ENCODE peak calls at places on chromosomes 5 and 9, in eight cellular contexts. C is IMR-90, I is psoas muscle, Y is DMS 273 treated with DMSO at 0.1 percent for 48 hours, R is T-helper 9 cell, N is ELR, S is NCI-H748 treated with DMSO at 0.1 percent for 48 hours, W is choroid plexus epithelial cell. K is an unnamed sample.
A peak's percentile ranks its signal among the peaks of the same experiment; 100 is the strongest.

GRCh38 chr5:170184007-170184687 is 48.6 kb upstream of the C5orf58 start:
- DNase-seq in W (peak; percentile 67), S (peak; percentile 29), I (peak; percentile 19), Y (peak; percentile 7), R (peak; percentile 7), N (peak; percentile 72), C (peak; percentile 37), K (peak; percentile 4)

GRCh38 chr9:129983891-129984290 is 59.1 kb downstream of the FNBP1 start:
- DNase-seq in R (no peak), Y (no peak), I (no peak), W (peak; percentile 53), C (no peak), N (no peak), S (no peak), K (peak; percentile 79)

GRCh38 chr9:137986268-137987099 is 108.9 kb downstream of the CACNA1B start:
- DNase-seq in R (no peak), C (no peak), Y (no peak), S (no peak), N (no peak), W (no peak), I (no peak), K (no peak)

GRCh38 chr5:112738180-112738560 is 485 bp downstream of the APC start:
- DNase-seq in C (no peak), Y (no peak), N (peak; percentile 36), R (no peak), W (peak; percentile 16), S (no peak), I (no peak), K (no peak)

GRCh38 chr5:177440211-177440989 is 6.2 kb upstream of the PRR7 start:
- DNase-seq in R (peak; percentile 55), C (no peak), W (no peak), I (no peak), N (no peak), S (no peak), Y (no peak), K (no peak)

GRCh38 chr9:91817493-91818225 is 132.4 kb downstream of the ROR2 start:
- DNase-seq in W (peak; percentile 93), Y (no peak), S (peak; percentile 32), C (peak; percentile 95), R (no peak), N (peak; percentile 6), I (no peak), K (peak; percentile 59)

GRCh38 chr5:161034456-161034855 is 182.4 kb upstream of the ATP10B start:
- DNase-seq in W (no peak), I (no peak), N (no peak), Y (no peak), S (no peak), R (no peak), C (no peak), K (no peak)

GRCh38 chr9:68653141-68653595 is 51.9 kb upstream of the PIP5K1B start:
- DNase-seq in Y (no peak), C (no peak), W (no peak), I (no peak), N (no peak), S (no peak), R (no peak), K (no peak)

GRCh38 chr9:27511771-27512170 is 12.3 kb upstream of the IFNK start:
- DNase-seq in S (no peak), C (no peak), N (no peak), W (no peak), I (no peak), Y (no peak), R (no peak), K (no peak)

GRCh38 chr5:1314564-1314982 is 19.7 kb upstream of the TERT start:
- DNase-seq in S (no peak), Y (no peak), W (no peak), C (no peak), I (no peak), N (no peak), R (no peak), K (no peak)

GRCh38 chr5:68299575-68299974 is 84.0 kb downstream of the PIK3R1 start:
- DNase-seq in I (no peak), N (no peak), S (no peak), R (no peak), Y (no peak), W (peak; percentile 55), C (peak; percentile 17), K (no peak)

GRCh38 chr9:35605336-35606137 is 475 bp downstream of the TESK1 start:
- DNase-seq in N (peak; percentile 32), Y (no peak), R (peak; percentile 16), C (no peak), I (peak; percentile 36), W (peak; percentile 9), S (peak; percentile 4), K (no peak)

GRCh38 chr9:134237630-134238265 is 73.4 kb upstream of the RNU6ATAC start:
- DNase-seq in N (no peak), R (no peak), Y (no peak), C (no peak), I (no peak), W (no peak), S (no peak), K (no peak)

GRCh38 chr9:129639034-129639630 is 2.8 kb downstream of the ASB6 start:
- DNase-seq in Y (no peak), N (no peak), W (no peak), I (no peak), R (no peak), S (no peak), C (no peak), K (no peak)

GRCh38 chr9:76560481-76560891 is 101.5 kb downstream of the GCNT1 start:
- DNase-seq in W (peak; percentile 90), C (peak; percentile 75), I (no peak), N (peak; percentile 66), S (no peak), Y (no peak), R (no peak), K (peak; percentile 76)

GRCh38 chr5:151448038-151448985 is 909 bp downstream of the SLC36A1 start:
- DNase-seq in N (peak; percentile 34), I (no peak), S (peak; percentile 44), Y (no peak), W (peak; percentile 16), C (no peak), R (peak; percentile 1), K (no peak)